ENCODE peak calls at places on chromosomes 7 and 10, in six cellular contexts. J is HCT116, M is SK-N-SH, O is GM12891, D is stomach, X is GM23338. U is an unnamed sample.

GRCh38 chr7:83469076-83469475 is 179.9 kb downstream of the SEMA3E start:
- DNase-seq in J (no peak), M (no peak), O (no peak), D (no peak), X (no peak), U (no peak)

GRCh38 chr7:143321734-143322133 is 5.8 kb downstream of the CLCN1 start:
- DNase-seq in J (no peak), M (no peak), O (no peak), D (peak; percentile 45), X (no peak), U (no peak)

GRCh38 chr10:14302035-14302434 is 28.7 kb downstream of the FRMD4A start:
- DNase-seq in J (no peak), M (no peak), O (no peak), D (no peak), X (peak; percentile 68), U (no peak)

GRCh38 chr7:27173412-27174076 is 576 bp downstream of the HOXA10 start:
- DNase-seq in J (no peak), M (peak; percentile 54), O (no peak), D (peak; percentile 28), X (peak; percentile 48), U (no peak)

GRCh38 chr10:131403936-131404335 is 92.4 kb upstream of the TCERG1L start:
- DNase-seq in J (no peak), M (no peak), O (no peak), D (no peak), X (no peak), U (no peak)

GRCh38 chr10:73537709-73538108 is 41.9 kb upstream of the PPP3CB start:
- DNase-seq in J (no peak), M (no peak), O (no peak), D (no peak), X (no peak), U (no peak)

GRCh38 chr7:76129836-76130235 is 71.9 kb upstream of the SRRM3 start:
- DNase-seq in J (no peak), M (no peak), O (no peak), D (no peak), X (no peak), U (no peak)

GRCh38 chr7:137670521-137671064 is 176.2 kb downstream of the DGKI start:
- DNase-seq in J (no peak), M (peak; percentile 41), O (no peak), D (no peak), X (no peak), U (no peak)

GRCh38 chr10:123402656-123403055 is 248.5 kb downstream of the BUB3 start:
- DNase-seq in J (no peak), M (no peak), O (peak; percentile 47), D (no peak), X (no peak), U (no peak)

GRCh38 chr7:134996097-134996550 is 9.8 kb downstream of the AGBL3 start:
- DNase-seq in J (no peak), M (peak; percentile 37), O (no peak), D (no peak), X (no peak), U (no peak)

GRCh38 chr7:110943686-110944350 is 147.1 kb upstream of the LRRN3 start:
- DNase-seq in J (no peak), M (peak; percentile 43), O (no peak), D (no peak), X (no peak), U (no peak)

GRCh38 chr10:14750900-14751575 is 23.7 kb downstream of the FAM107B start:
- DNase-seq in J (no peak), M (peak; percentile 52), O (no peak), D (no peak), X (no peak), U (no peak)

GRCh38 chr10:97407211-97407951 is 6.2 kb upstream of the RRP12 start:
- DNase-seq in J (peak; percentile 77), M (peak; percentile 79), O (peak; percentile 49), D (peak; percentile 60), X (peak; percentile 90), U (peak; percentile 61)

GRCh38 chr7:37031571-37032257 is 307.4 kb upstream of the AOAH start:
- DNase-seq in J (peak; percentile 99), M (no peak), O (no peak), D (peak; percentile 66), X (peak; percentile 64), U (peak; percentile 88)

GRCh38 chr7:78398081-78398480 is 599.5 kb downstream of the PHTF2 start:
- DNase-seq in J (no peak), M (no peak), O (no peak), D (no peak), X (no peak), U (no peak)

GRCh38 chr10:80158598-80159127 is 26.1 kb downstream of the PLAC9 start:
- DNase-seq in J (peak; percentile 82), M (peak; percentile 62), O (no peak), D (peak; percentile 64), X (no peak), U (peak; percentile 79)

GRCh38 chr10:70774810-70775678 is 10.1 kb downstream of the TBATA start:
- DNase-seq in J (no peak), M (peak; percentile 12), O (no peak), D (peak; percentile 82), X (no peak), U (peak; percentile 67)

GRCh38 chr7:5594616-5595544 is 171.2 kb upstream of the TNRC18 start:
- DNase-seq in J (no peak), M (peak; percentile 65), O (no peak), D (no peak), X (peak; percentile 82), U (no peak)

GRCh38 chr10:100194711-100195110 is 8.9 kb upstream of the ERLIN1 start:
- DNase-seq in J (no peak), M (no peak), O (no peak), D (no peak), X (no peak), U (no peak)

GRCh38 chr10:96501985-96502384 is 11.7 kb downstream of the TLL2 start:
- DNase-seq in J (peak; percentile 79), M (no peak), O (no peak), D (no peak), X (no peak), U (no peak)

GRCh38 chr7:100053201-100053600 is 3.6 kb downstream of the ZSCAN21 start:
- DNase-seq in J (peak; percentile 57), M (peak; percentile 62), O (peak; percentile 26), D (peak; percentile 50), X (peak; percentile 65), U (peak; percentile 60)

GRCh38 chr7:158802535-158803199 is 26.6 kb downstream of the ESYT2 start:
- DNase-seq in J (no peak), M (no peak), O (no peak), D (no peak), X (no peak), U (no peak)

GRCh38 chr10:124717911-124718734 is 26.1 kb downstream of the FAM53B start:
- DNase-seq in J (no peak), M (no peak), O (peak; percentile 48), D (no peak), X (no peak), U (no peak)

GRCh38 chr7:121084748-121085336 is 96.3 kb downstream of the CPED1 start:
- DNase-seq in J (no peak), M (peak; percentile 10), O (no peak), D (no peak), X (no peak), U (no peak)

GRCh38 chr7:150753826-150754603 is 16.8 kb downstream of the GIMAP5 start:
- DNase-seq in J (no peak), M (peak; percentile 68), O (no peak), D (no peak), X (peak; percentile 60), U (no peak)
- TF ChIP-seq POLR2AphosphoS5 in J (no peak), M (no peak), O (no peak), D (no peak), X (no peak), U (no peak)

GRCh38 chr10:22679608-22680007 is 34.8 kb downstream of the PIP4K2A start:
- DNase-seq in J (no peak), M (no peak), O (no peak), D (no peak), X (no peak), U (no peak)

GRCh38 chr10:22674215-22674930 is 40.0 kb downstream of the PIP4K2A start:
- DNase-seq in J (no peak), M (no peak), O (no peak), D (no peak), X (no peak), U (no peak)

GRCh38 chr10:22673785-22674184 is 40.6 kb downstream of the PIP4K2A start:
- DNase-seq in J (no peak), M (no peak), O (no peak), D (no peak), X (no peak), U (no peak)

GRCh38 chr10:22677333-22677732 is 37.0 kb downstream of the PIP4K2A start:
- DNase-seq in J (no peak), M (no peak), O (no peak), D (no peak), X (no peak), U (no peak)

DNA sequence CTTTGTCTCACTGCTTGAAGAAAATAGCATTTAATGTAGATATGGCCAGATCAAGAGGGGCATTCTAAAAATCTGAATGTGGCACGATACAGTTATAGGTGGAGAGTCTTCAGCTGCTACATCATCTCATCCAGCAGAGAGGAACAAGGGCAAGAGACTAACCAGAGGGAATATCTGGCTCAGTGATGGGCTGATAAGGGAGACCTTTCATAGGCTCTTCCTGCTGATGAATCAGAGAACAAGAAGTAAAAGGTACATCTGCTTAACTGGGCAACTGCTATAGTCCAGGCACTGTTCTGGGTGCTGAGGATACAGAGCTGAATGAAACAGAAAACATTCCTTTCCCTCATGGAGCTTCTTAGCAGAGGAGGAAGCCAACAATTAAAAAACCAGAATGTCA is 37.9 kb downstream of the PIP4K2A start:
- DNase-seq in J (no peak), M (no peak), O (no peak), D (no peak), X (no peak), U (no peak)
- TF ChIP-seq POLR2AphosphoS5 in J (no peak), M (no peak), O (no peak), D (no peak), X (no peak), U (no peak)

GRCh38 chr7:114889646-114890285 is 32.1 kb upstream of the MDFIC start:
- DNase-seq in J (peak; percentile 97), M (no peak), O (no peak), D (no peak), X (peak; percentile 5), U (no peak)
- TF ChIP-seq POLR2AphosphoS5 in J (peak; percentile 68), M (peak; percentile 74), O (no peak), D (no peak), X (no peak), U (no peak)

DNA sequence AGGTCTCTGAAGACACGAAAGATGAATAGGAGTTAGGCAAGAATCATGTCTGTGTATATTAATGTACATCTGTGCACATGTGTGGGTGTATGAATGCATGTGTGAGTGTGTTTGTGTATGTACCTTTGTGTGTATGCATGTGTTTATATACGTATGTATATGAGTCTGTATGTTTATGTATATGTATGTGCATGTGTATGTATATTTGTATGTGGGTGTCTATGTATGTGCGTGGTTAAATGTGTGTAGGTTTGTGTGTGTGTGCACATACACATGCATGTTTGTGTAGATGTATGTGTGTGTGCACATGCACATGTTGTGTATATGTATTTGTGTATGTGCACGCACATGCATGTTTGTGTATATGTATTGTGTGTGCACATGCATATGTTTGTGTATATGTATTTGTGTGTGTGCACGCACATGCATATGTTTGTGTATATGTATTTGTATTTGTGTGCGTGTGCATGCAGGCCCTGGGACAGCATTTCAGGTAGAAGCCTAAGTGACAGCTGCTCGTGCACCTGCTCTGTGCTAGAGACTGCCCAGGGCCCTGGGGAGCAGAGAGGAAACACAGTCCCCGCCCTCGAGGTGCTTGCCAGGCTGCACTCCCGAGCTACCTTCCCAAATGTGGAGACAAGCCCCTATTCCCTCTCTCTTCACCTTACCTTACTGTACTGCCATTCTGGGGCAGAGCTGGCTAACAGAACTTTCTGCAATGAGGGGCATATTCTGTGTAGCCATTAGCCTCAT is 12.1 kb downstream of the PNLIPRP1 start:
- DNase-seq in J (no peak), M (no peak), O (no peak), D (no peak), X (no peak), U (no peak)
- TF ChIP-seq POLR2AphosphoS5 in J (no peak), M (no peak), O (no peak), D (no peak), X (no peak), U (no peak)

U was measured in prostate gland.